ENCODE peak calls at places on chromosomes 13 and 19, in four cellular contexts. L is H54; I is activated T-cell treated with anti-CD3 and anti-CD28 coated beads, Interleukin-2, amount 50 U/mL, for 72 hours; Q is fibroblast of mammary gland. S is an unnamed sample.

GRCh38 chr13:106400282-106400681 is 135.2 kb downstream of the EFNB2 start:
- DNase-seq in L (no peak), I (no peak), Q (no peak), S (no peak)

GRCh38 chr13:99314640-99315176 is 7.5 kb upstream of the GPR183 start:
- DNase-seq in L (no peak), I (peak), Q (peak), S (no peak)

GRCh38 chr19:39160889-39161672 is 35.5 kb downstream of the PAK4 start:
- DNase-seq in L (no peak), I (no peak), Q (peak), S (no peak)

GRCh38 chr13:87122551-87122950 is 548.6 kb upstream of the SLITRK5 start:
- DNase-seq in L (no peak), I (no peak), Q (peak), S (peak)

GRCh38 chr19:44750713-44751112 is 2.2 kb downstream of the BCL3 start:
- DNase-seq in L (no peak), I (no peak), Q (no peak), S (no peak)

GRCh38 chr13:114107686-114108081 is 24.7 kb downstream of the RASA3 start:
- DNase-seq in L (no peak), I (no peak), Q (peak), S (no peak)

GRCh38 chr13:61187471-61187870 is 228.2 kb downstream of the PCDH20 start:
- DNase-seq in L (no peak), I (no peak), Q (no peak), S (no peak)

GRCh38 chr19:4730740-4731171 is 7.1 kb upstream of the DPP9 start:
- DNase-seq in L (no peak), I (peak), Q (no peak), S (no peak)

GRCh38 chr19:16619456-16619855 is 8.5 kb downstream of the MED26 start:
- DNase-seq in L (no peak), I (no peak), Q (no peak), S (no peak)

GRCh38 chr13:29453657-29454056 is 141.8 kb downstream of the SLC7A1 start:
- DNase-seq in L (no peak), I (no peak), Q (peak), S (no peak)

GRCh38 chr13:32045537-32045936 is 14.0 kb downstream of the FRY start:
- DNase-seq in L (no peak), I (no peak), Q (peak), S (no peak)

GRCh38 chr13:35789335-35790166 is 313.1 kb upstream of the MAB21L1 start:
- DNase-seq in L (no peak), I (no peak), Q (peak), S (peak)

GRCh38 chr13:99721606-99722384 is 220.5 kb downstream of the TM9SF2 start:
- DNase-seq in L (peak), I (no peak), Q (no peak), S (peak)

GRCh38 chr19:50803633-50804419 is 13.6 kb downstream of the ACP4 start:
- DNase-seq in L (no peak), I (no peak), Q (peak), S (no peak)

GRCh38 chr19:29812881-29813275 is 1.1 kb downstream of the CCNE1 start:
- DNase-seq in L (no peak), I (no peak), Q (no peak), S (no peak)

GRCh38 chr19:39082745-39083598 is 1.2 kb upstream of the ACP7 start:
- DNase-seq in L (no peak), I (no peak), Q (no peak), S (no peak)

GRCh38 chr19:29576761-29577661 is 29.1 kb upstream of the POP4 start:
- DNase-seq in L (peak), I (peak), Q (peak), S (peak)

GRCh38 chr13:49409008-49409407 is 34.9 kb downstream of the CAB39L start:
- DNase-seq in L (no peak), I (no peak), Q (no peak), S (no peak)

GRCh38 chr19:13441810-13442512 is 64.3 kb downstream of the CACNA1A start:
- DNase-seq in L (peak), I (peak), Q (peak), S (no peak)

GRCh38 chr19:13036366-13036976 is 41.2 kb downstream of the NFIX start:
- DNase-seq in L (peak), I (no peak), Q (peak), S (peak)

GRCh38 chr19:42125536-42125935 is 6.7 kb downstream of the POU2F2 start:
- DNase-seq in L (no peak), I (no peak), Q (no peak), S (no peak)

GRCh38 chr13:71629167-71629566 is 237.8 kb downstream of the DACH1 start:
- DNase-seq in L (no peak), I (no peak), Q (no peak), S (no peak)

GRCh38 chr13:52103386-52103785 is 25.5 kb downstream of the NEK5 start:
- DNase-seq in L (no peak), I (no peak), Q (no peak), S (no peak)

GRCh38 chr13:45068036-45069001 is 52.0 kb upstream of the GTF2F2 start:
- DNase-seq in L (no peak), I (no peak), Q (no peak), S (no peak)

GRCh38 chr13:34246511-34246910 is 428.6 kb downstream of the RFC3 start:
- DNase-seq in L (no peak), I (no peak), Q (peak), S (no peak)

GRCh38 chr13:79451500-79451962 is 29.4 kb upstream of the NDFIP2 start:
- DNase-seq in L (peak), I (peak), Q (peak), S (peak)

GRCh38 chr13:59531571-59532091 is 632.1 kb downstream of the DIAPH3 start:
- DNase-seq in L (no peak), I (peak), Q (peak), S (peak)

GRCh38 chr13:98225036-98225940 is 48.2 kb upstream of the RNF113B start:
- DNase-seq in L (no peak), I (no peak), Q (no peak), S (no peak)

GRCh38 chr19:10719466-10719961 is 1.6 kb downstream of the DNM2 start:
- DNase-seq in L (no peak), I (peak), Q (no peak), S (no peak)

GRCh38 chr19:7304200-7304599 is 10.0 kb upstream of the INSR start:
- DNase-seq in L (no peak), I (no peak), Q (no peak), S (no peak)

GRCh38 chr19:16888629-16889371 is at the start of gene F2RL3:
- DNase-seq in L (no peak), I (peak), Q (no peak), S (no peak)

GRCh38 chr13:51475727-51476521 is 23.1 kb upstream of the INTS6 start:
- DNase-seq in L (no peak), I (no peak), Q (peak), S (no peak)

GRCh38 chr13:109738298-109738746 is 48.1 kb downstream of the IRS2 start:
- DNase-seq in L (no peak), I (no peak), Q (no peak), S (no peak)

GRCh38 chr13:75666646-75667351 is 30.7 kb downstream of the LMO7 start:
- DNase-seq in L (no peak), I (no peak), Q (peak), S (no peak)

GRCh38 chr13:26200811-26201210 is 21.3 kb downstream of the RNF6 start:
- DNase-seq in L (no peak), I (no peak), Q (peak), S (no peak)

S was measured in RCC 7860.